ENCODE peak calls at places on chromosomes 2 and 18, in six cellular contexts. One of them, this sample, is unnamed.

GRCh38 chr2:20196053-20196880 is 28.7 kb downstream of the SDC1 start:
- DNase-seq in K562: no peak
- DNase-seq in HepG2: peak; percentile 74
- DNase-seq in H1: no peak
- DNase-seq in SK-N-SH: no peak
- DNase-seq in GM12878: no peak
- DNase-seq in this sample: no peak

GRCh38 chr18:74616494-74616893 is 18.8 kb downstream of the ZNF407 start:
- DNase-seq in K562: no peak
- DNase-seq in HepG2: no peak
- DNase-seq in H1: no peak
- DNase-seq in SK-N-SH: no peak
- DNase-seq in GM12878: no peak
- DNase-seq in this sample: no peak

GRCh38 chr2:179344280-179344961 is 79.8 kb upstream of the SESTD1 start:
- DNase-seq in K562: no peak
- DNase-seq in HepG2: peak; percentile 87
- DNase-seq in H1: no peak
- DNase-seq in SK-N-SH: no peak
- DNase-seq in GM12878: no peak
- DNase-seq in this sample: no peak

GRCh38 chr2:183034806-183035205 is 3.5 kb downstream of the NCKAP1 start:
- DNase-seq in K562: no peak
- DNase-seq in HepG2: no peak
- DNase-seq in H1: no peak
- DNase-seq in SK-N-SH: no peak
- DNase-seq in GM12878: no peak
- DNase-seq in this sample: no peak

GRCh38 chr18:50748243-50749229 is 71.3 kb downstream of the MRO start:
- DNase-seq in K562: no peak
- DNase-seq in HepG2: no peak
- DNase-seq in H1: peak; percentile 49
- DNase-seq in SK-N-SH: no peak
- DNase-seq in GM12878: no peak
- DNase-seq in this sample: no peak

GRCh38 chr2:209600257-209601180 is 171.1 kb upstream of the UNC80 start:
- DNase-seq in K562: no peak
- DNase-seq in HepG2: no peak
- DNase-seq in H1: no peak
- DNase-seq in SK-N-SH: peak; percentile 44
- DNase-seq in GM12878: no peak
- DNase-seq in this sample: no peak

GRCh38 chr18:75836516-75836915 is 409.0 kb upstream of the SMIM21 start:
- DNase-seq in K562: no peak
- DNase-seq in HepG2: no peak
- DNase-seq in H1: no peak
- DNase-seq in SK-N-SH: no peak
- DNase-seq in GM12878: no peak
- DNase-seq in this sample: no peak

GRCh38 chr2:172564376-172564775 is 8.5 kb downstream of the PDK1 start:
- DNase-seq in K562: no peak
- DNase-seq in HepG2: no peak
- DNase-seq in H1: no peak
- DNase-seq in SK-N-SH: no peak
- DNase-seq in GM12878: no peak
- DNase-seq in this sample: no peak

GRCh38 chr2:188495990-188496431 is 204.3 kb downstream of the GULP1 start:
- DNase-seq in K562: peak; percentile 10
- DNase-seq in HepG2: no peak
- DNase-seq in H1: no peak
- DNase-seq in SK-N-SH: peak; percentile 29
- DNase-seq in GM12878: no peak
- DNase-seq in this sample: no peak

GRCh38 chr18:48631851-48632250 is 93.0 kb downstream of the CTIF start:
- DNase-seq in K562: no peak
- DNase-seq in HepG2: no peak
- DNase-seq in H1: no peak
- DNase-seq in SK-N-SH: no peak
- DNase-seq in GM12878: no peak
- DNase-seq in this sample: no peak

GRCh38 chr2:210318891-210319290 is 3.9 kb upstream of the MYL1 start:
- DNase-seq in K562: no peak
- DNase-seq in HepG2: no peak
- DNase-seq in H1: no peak
- DNase-seq in SK-N-SH: no peak
- DNase-seq in GM12878: no peak
- DNase-seq in this sample: no peak

GRCh38 chr18:60570172-60570571 is 197.6 kb upstream of the MC4R start:
- DNase-seq in K562: no peak
- DNase-seq in HepG2: no peak
- DNase-seq in H1: no peak
- DNase-seq in SK-N-SH: no peak
- DNase-seq in GM12878: no peak
- DNase-seq in this sample: no peak

GRCh38 chr2:219308142-219309093 is 783 bp downstream of the PTPRN start:
- DNase-seq in K562: peak; percentile 84
- DNase-seq in HepG2: peak; percentile 41
- DNase-seq in H1: peak; percentile 97
- DNase-seq in SK-N-SH: peak; percentile 84
- DNase-seq in GM12878: no peak
- DNase-seq in this sample: peak; percentile 54
- TF ChIP-seq GABPA in K562: no peak
- TF ChIP-seq GABPA in HepG2: peak; percentile 25
- TF ChIP-seq GABPA in H1: no peak
- TF ChIP-seq GABPA in SK-N-SH: no peak
- TF ChIP-seq GABPA in GM12878: no peak
- TF ChIP-seq GABPA in this sample: no peak

GRCh38 chr2:238730001-238730669 is 117.8 kb upstream of the TWIST2 start:
- DNase-seq in K562: no peak
- DNase-seq in HepG2: no peak
- DNase-seq in H1: no peak
- DNase-seq in SK-N-SH: no peak
- DNase-seq in GM12878: no peak
- DNase-seq in this sample: no peak

GRCh38 chr2:238727585-238728321 is 120.1 kb upstream of the TWIST2 start:
- DNase-seq in K562: no peak
- DNase-seq in HepG2: no peak
- DNase-seq in H1: no peak
- DNase-seq in SK-N-SH: no peak
- DNase-seq in GM12878: no peak
- DNase-seq in this sample: no peak

GRCh38 chr2:238726670-238727584 is 121.0 kb upstream of the TWIST2 start:
- DNase-seq in K562: no peak
- DNase-seq in HepG2: no peak
- DNase-seq in H1: no peak
- DNase-seq in SK-N-SH: no peak
- DNase-seq in GM12878: no peak
- DNase-seq in this sample: no peak

GRCh38 chr2:238729261-238729935 is 118.5 kb upstream of the TWIST2 start:
- DNase-seq in K562: no peak
- DNase-seq in HepG2: no peak
- DNase-seq in H1: no peak
- DNase-seq in SK-N-SH: no peak
- DNase-seq in GM12878: no peak
- DNase-seq in this sample: no peak

GRCh38 chr2:238728322-238729260 is 119.3 kb upstream of the TWIST2 start:
- DNase-seq in K562: no peak
- DNase-seq in HepG2: no peak
- DNase-seq in H1: no peak
- DNase-seq in SK-N-SH: peak; percentile 34
- DNase-seq in GM12878: no peak
- DNase-seq in this sample: no peak
- TF ChIP-seq GABPA in K562: no peak
- TF ChIP-seq GABPA in HepG2: no peak
- TF ChIP-seq GABPA in H1: no peak
- TF ChIP-seq GABPA in SK-N-SH: peak; percentile 30
- TF ChIP-seq GABPA in GM12878: no peak
- TF ChIP-seq GABPA in this sample: no peak

GRCh38 chr2:166343467-166343866 is 32.3 kb downstream of the SCN9A start:
- DNase-seq in K562: no peak
- DNase-seq in HepG2: no peak
- DNase-seq in H1: no peak
- DNase-seq in SK-N-SH: no peak
- DNase-seq in GM12878: no peak
- DNase-seq in this sample: no peak
- TF ChIP-seq GABPA in K562: no peak
- TF ChIP-seq GABPA in HepG2: no peak
- TF ChIP-seq GABPA in H1: no peak
- TF ChIP-seq GABPA in SK-N-SH: no peak
- TF ChIP-seq GABPA in GM12878: no peak
- TF ChIP-seq GABPA in this sample: no peak

GRCh38 chr2:30272761-30273573 is 41.6 kb downstream of the LBH start:
- DNase-seq in K562: no peak
- DNase-seq in HepG2: no peak
- DNase-seq in H1: no peak
- DNase-seq in SK-N-SH: no peak
- DNase-seq in GM12878: no peak
- DNase-seq in this sample: no peak
- TF ChIP-seq GABPA in K562: no peak
- TF ChIP-seq GABPA in HepG2: no peak
- TF ChIP-seq GABPA in H1: no peak
- TF ChIP-seq GABPA in SK-N-SH: no peak
- TF ChIP-seq GABPA in GM12878: no peak
- TF ChIP-seq GABPA in this sample: no peak

GRCh38 chr2:8679567-8679826 is 2.4 kb upstream of the ID2 start:
- DNase-seq in K562: no peak
- DNase-seq in HepG2: no peak
- DNase-seq in H1: no peak
- DNase-seq in SK-N-SH: no peak
- DNase-seq in GM12878: no peak
- DNase-seq in this sample: no peak

GRCh38 chr2:8679827-8680731 is 1.8 kb upstream of the ID2 start:
- DNase-seq in K562: peak; percentile 29
- DNase-seq in HepG2: peak; percentile 98
- DNase-seq in H1: no peak
- DNase-seq in SK-N-SH: peak; percentile 52
- DNase-seq in GM12878: no peak
- DNase-seq in this sample: no peak

GRCh38 chr2:8682719-8683667 is 1.1 kb downstream of the ID2 start:
- DNase-seq in K562: peak; percentile 48
- DNase-seq in HepG2: peak; percentile 72
- DNase-seq in H1: no peak
- DNase-seq in SK-N-SH: peak; percentile 77
- DNase-seq in GM12878: no peak
- DNase-seq in this sample: peak; percentile 43

GRCh38 chr2:8681786-8682692 is at the start of gene ID2:
- DNase-seq in K562: peak; percentile 98
- DNase-seq in HepG2: peak; percentile 99
- DNase-seq in H1: peak; percentile 98
- DNase-seq in SK-N-SH: peak; percentile 98
- DNase-seq in GM12878: peak; percentile 88
- DNase-seq in this sample: peak; percentile 98

DNA sequence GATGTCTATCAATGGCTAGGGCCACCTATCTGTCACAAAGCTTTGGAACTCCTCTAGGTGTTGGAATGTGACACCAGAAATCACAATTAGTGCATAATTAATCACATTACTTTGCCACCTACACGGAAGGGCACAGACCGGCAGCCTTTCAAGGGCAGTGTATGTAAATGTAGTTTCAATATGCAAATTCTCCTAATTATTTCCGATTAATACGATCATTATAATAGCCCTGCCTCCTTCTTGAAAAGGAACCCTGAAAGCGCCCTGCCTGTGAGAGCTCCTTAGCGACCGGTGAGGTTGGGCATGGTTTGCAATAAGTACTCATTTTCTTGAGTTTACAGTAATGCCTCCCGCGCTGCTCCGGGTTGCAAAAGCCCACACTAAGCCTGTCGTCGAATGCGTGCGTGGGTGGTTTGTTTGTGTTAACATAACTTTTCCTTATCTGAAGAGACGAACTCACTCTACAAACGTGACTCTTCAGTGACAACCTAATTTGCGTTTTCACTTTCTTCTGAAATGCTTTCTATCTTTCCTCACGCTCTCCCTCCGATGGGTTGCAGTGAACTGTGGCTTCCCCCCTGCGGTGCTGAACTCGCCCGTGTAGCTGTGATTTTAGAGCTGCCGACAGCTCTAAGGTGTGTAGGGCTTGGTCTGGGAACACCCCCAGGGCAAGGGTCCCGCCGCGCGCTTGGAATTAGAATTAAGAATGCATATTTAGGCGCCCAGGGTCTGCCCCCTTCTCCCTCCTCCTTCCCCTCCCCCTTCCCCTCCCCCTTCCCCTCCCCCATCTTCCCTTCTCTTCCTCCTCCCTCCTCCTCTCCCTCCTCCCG is 710 bp upstream of the ID2 start:
- DNase-seq in K562: peak; percentile 74
- DNase-seq in HepG2: peak; percentile 78
- DNase-seq in H1: peak; percentile 76
- DNase-seq in SK-N-SH: peak; percentile 61
- DNase-seq in GM12878: peak; percentile 61
- DNase-seq in this sample: peak; percentile 64
- TF ChIP-seq GABPA in K562: no peak
- TF ChIP-seq GABPA in HepG2: no peak
- TF ChIP-seq GABPA in H1: no peak
- TF ChIP-seq GABPA in SK-N-SH: no peak
- TF ChIP-seq GABPA in GM12878: no peak
- TF ChIP-seq GABPA in this sample: no peak

GRCh38 chr2:10889741-10890215 is 22.0 kb upstream of the KCNF1 start:
- DNase-seq in K562: no peak
- DNase-seq in HepG2: no peak
- DNase-seq in H1: no peak
- DNase-seq in SK-N-SH: peak; percentile 70
- DNase-seq in GM12878: no peak
- DNase-seq in this sample: no peak
- TF ChIP-seq GABPA in K562: no peak
- TF ChIP-seq GABPA in HepG2: no peak
- TF ChIP-seq GABPA in H1: no peak
- TF ChIP-seq GABPA in SK-N-SH: no peak
- TF ChIP-seq GABPA in GM12878: no peak
- TF ChIP-seq GABPA in this sample: no peak

DNA sequence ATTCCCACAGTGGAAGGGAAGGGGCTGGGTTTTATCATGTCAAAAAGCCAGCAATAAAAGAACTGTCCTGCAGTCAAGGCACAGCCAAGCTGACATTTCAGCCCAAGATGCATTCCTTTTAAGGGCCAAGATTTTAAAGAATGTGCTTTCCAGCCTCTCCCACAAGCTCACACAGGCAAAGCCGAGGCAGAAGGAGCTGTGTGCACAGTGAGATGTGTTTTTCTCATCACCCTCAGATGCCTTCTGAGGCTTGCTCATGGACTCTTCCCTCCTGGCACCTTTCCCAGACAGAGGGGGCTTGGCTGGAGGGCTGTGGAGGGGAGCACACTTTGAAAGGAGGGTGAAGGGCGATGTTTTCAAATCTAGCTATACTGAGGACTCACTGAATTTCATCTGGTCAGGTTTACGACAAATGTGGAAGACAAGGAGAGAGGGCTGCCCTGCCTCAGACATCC is 97.7 kb upstream of the KLHL29 start:
- DNase-seq in K562: no peak
- DNase-seq in HepG2: no peak
- DNase-seq in H1: no peak
- DNase-seq in SK-N-SH: no peak
- DNase-seq in GM12878: no peak
- DNase-seq in this sample: no peak
- TF ChIP-seq GABPA in K562: no peak
- TF ChIP-seq GABPA in HepG2: no peak
- TF ChIP-seq GABPA in H1: no peak
- TF ChIP-seq GABPA in SK-N-SH: no peak
- TF ChIP-seq GABPA in GM12878: no peak
- TF ChIP-seq GABPA in this sample: no peak

This sample was measured in HL-60.